ENCODE peak calls at places on chromosomes 2 and 18, in eight cellular contexts. L, S, X, U, W, R, Y and P are unnamed samples.

GRCh38 chr18:4068552-4069158 is 386.5 kb downstream of the DLGAP1 start:
- DNase-seq in L (no peak), S (peak), X (no peak), U (no peak), W (peak), R (no peak), Y (no peak), P (peak)

GRCh38 chr2:110120171-110121051 is 4.8 kb upstream of the MALL start:
- DNase-seq in L (no peak), S (peak), X (no peak), U (no peak), W (no peak), R (no peak), Y (no peak), P (no peak)

GRCh38 chr18:49814147-49814499 is 790 bp upstream of the ACAA2 start:
- DNase-seq in L (peak), S (peak), X (peak), U (peak), W (peak), R (no peak), Y (no peak), P (peak)

GRCh38 chr2:177599072-177599688 is 206.6 kb downstream of the AGPS start:
- DNase-seq in L (no peak), S (no peak), X (no peak), U (no peak), W (no peak), R (no peak), Y (no peak), P (no peak)

GRCh38 chr2:20532634-20533437 is 86.0 kb downstream of the RHOB start:
- DNase-seq in L (no peak), S (no peak), X (no peak), U (no peak), W (no peak), R (no peak), Y (no peak), P (no peak)

GRCh38 chr2:51490576-51491234 is 458.8 kb upstream of the NRXN1 start:
- DNase-seq in L (no peak), S (no peak), X (no peak), U (no peak), W (no peak), R (no peak), Y (no peak), P (peak)

GRCh38 chr2:183951636-183952035 is 646.7 kb upstream of the ZNF804A start:
- DNase-seq in L (no peak), S (no peak), X (no peak), U (no peak), W (no peak), R (no peak), Y (no peak), P (no peak)

GRCh38 chr18:48613589-48613988 is 74.8 kb downstream of the CTIF start:
- DNase-seq in L (no peak), S (no peak), X (no peak), U (no peak), W (no peak), R (no peak), Y (no peak), P (no peak)

GRCh38 chr18:28176933-28177827 is at the start of gene CDH2:
- DNase-seq in L (no peak), S (peak), X (no peak), U (peak), W (no peak), R (no peak), Y (peak), P (peak)

GRCh38 chr2:118913131-118913804 is 28.7 kb upstream of the MARCO start:
- DNase-seq in L (no peak), S (no peak), X (no peak), U (no peak), W (no peak), R (peak), Y (no peak), P (no peak)

GRCh38 chr18:9736942-9737813 is 29.1 kb downstream of the RAB31 start:
- DNase-seq in L (no peak), S (no peak), X (no peak), U (peak), W (no peak), R (no peak), Y (no peak), P (no peak)

GRCh38 chr2:17850151-17850550 is 28.3 kb upstream of the KCNS3 start:
- DNase-seq in L (no peak), S (no peak), X (no peak), U (no peak), W (no peak), R (no peak), Y (no peak), P (no peak)

GRCh38 chr2:168639024-168639423 is 163.4 kb upstream of the NOSTRIN start:
- DNase-seq in L (no peak), S (no peak), X (no peak), U (no peak), W (no peak), R (no peak), Y (no peak), P (no peak)